ENCODE peak calls at places on chromosomes 6 and 20, in five cellular contexts. One of them, this sample, is unnamed.

GRCh38 chr6:30013296-30013922 is 47.7 kb upstream of the POLR1H start:
- DNase-seq in neural progenitor cell: peak
- DNase-seq in left lung: no peak
- DNase-seq in heart left ventricle: peak
- DNase-seq in upper lobe of right lung: no peak
- DNase-seq in this sample: no peak

GRCh38 chr6:4125933-4126864 is 9.2 kb downstream of the ECI2 start:
- DNase-seq in upper lobe of right lung: no peak
- DNase-seq in neural progenitor cell: no peak
- DNase-seq in left lung: no peak
- DNase-seq in heart left ventricle: no peak
- DNase-seq in this sample: no peak

GRCh38 chr20:49245921-49246740 is 26.9 kb downstream of the DDX27 start:
- DNase-seq in upper lobe of right lung: no peak
- DNase-seq in neural progenitor cell: peak
- DNase-seq in heart left ventricle: peak
- DNase-seq in left lung: no peak
- DNase-seq in this sample: no peak

GRCh38 chr6:134707342-134707982 is 242.4 kb downstream of the ALDH8A1 start:
- DNase-seq in upper lobe of right lung: no peak
- DNase-seq in left lung: no peak
- DNase-seq in heart left ventricle: no peak
- DNase-seq in neural progenitor cell: peak
- DNase-seq in this sample: no peak

GRCh38 chr20:42688576-42688975 is 501.1 kb downstream of the PTPRT start:
- DNase-seq in heart left ventricle: no peak
- DNase-seq in neural progenitor cell: peak
- DNase-seq in left lung: no peak
- DNase-seq in upper lobe of right lung: no peak
- DNase-seq in this sample: no peak

GRCh38 chr6:166936079-166936787 is 20.1 kb downstream of the RNASET2 start:
- DNase-seq in left lung: no peak
- DNase-seq in neural progenitor cell: no peak
- DNase-seq in heart left ventricle: no peak
- DNase-seq in upper lobe of right lung: no peak
- DNase-seq in this sample: no peak

GRCh38 chr6:5723905-5724691 is 282.6 kb downstream of the NRN1 start:
- DNase-seq in left lung: peak
- DNase-seq in upper lobe of right lung: peak
- DNase-seq in heart left ventricle: peak
- DNase-seq in neural progenitor cell: peak
- DNase-seq in this sample: peak

GRCh38 chr6:96542702-96543101 is 20.2 kb upstream of the FHL5 start:
- DNase-seq in heart left ventricle: no peak
- DNase-seq in neural progenitor cell: peak
- DNase-seq in left lung: no peak
- DNase-seq in upper lobe of right lung: no peak
- DNase-seq in this sample: no peak

GRCh38 chr6:35152067-35152707 is 11.0 kb upstream of the TCP11 start:
- DNase-seq in upper lobe of right lung: no peak
- DNase-seq in left lung: no peak
- DNase-seq in neural progenitor cell: no peak
- DNase-seq in heart left ventricle: no peak
- DNase-seq in this sample: no peak

GRCh38 chr20:4234128-4234527 is 218.8 kb upstream of the RNF24 start:
- DNase-seq in neural progenitor cell: no peak
- DNase-seq in upper lobe of right lung: no peak
- DNase-seq in heart left ventricle: no peak
- DNase-seq in left lung: no peak
- DNase-seq in this sample: no peak

GRCh38 chr6:160031442-160031841 is 62.6 kb downstream of the IGF2R start:
- DNase-seq in heart left ventricle: no peak
- DNase-seq in left lung: no peak
- DNase-seq in neural progenitor cell: no peak
- DNase-seq in upper lobe of right lung: no peak
- DNase-seq in this sample: no peak

GRCh38 chr20:1187605-1188171 is 2.9 kb upstream of the TMEM74B start:
- DNase-seq in left lung: no peak
- DNase-seq in heart left ventricle: no peak
- DNase-seq in neural progenitor cell: no peak
- DNase-seq in upper lobe of right lung: no peak
- DNase-seq in this sample: no peak

GRCh38 chr6:11595903-11596302 is 58.4 kb downstream of the TMEM170B start:
- DNase-seq in upper lobe of right lung: no peak
- DNase-seq in neural progenitor cell: peak
- DNase-seq in heart left ventricle: no peak
- DNase-seq in left lung: no peak
- DNase-seq in this sample: no peak

GRCh38 chr6:92114091-92114490 is 1305.3 kb downstream of the EPHA7 start:
- DNase-seq in heart left ventricle: no peak
- DNase-seq in neural progenitor cell: no peak
- DNase-seq in upper lobe of right lung: no peak
- DNase-seq in left lung: no peak
- DNase-seq in this sample: no peak

GRCh38 chr6:35731736-35732532 is 4.9 kb upstream of the ARMC12 start:
- DNase-seq in upper lobe of right lung: peak
- DNase-seq in left lung: peak
- DNase-seq in heart left ventricle: peak
- DNase-seq in neural progenitor cell: peak
- DNase-seq in this sample: peak

GRCh38 chr6:45488884-45489283 is 111.2 kb upstream of the SUPT3H start:
- DNase-seq in left lung: no peak
- DNase-seq in neural progenitor cell: no peak
- DNase-seq in heart left ventricle: no peak
- DNase-seq in upper lobe of right lung: no peak
- DNase-seq in this sample: no peak

GRCh38 chr6:41536884-41537347 is 9.3 kb upstream of the FOXP4 start:
- DNase-seq in neural progenitor cell: no peak
- DNase-seq in upper lobe of right lung: peak
- DNase-seq in heart left ventricle: no peak
- DNase-seq in left lung: peak
- DNase-seq in this sample: no peak

GRCh38 chr6:6479706-6480250 is 108.7 kb upstream of the LY86 start:
- DNase-seq in left lung: no peak
- DNase-seq in upper lobe of right lung: no peak
- DNase-seq in neural progenitor cell: no peak
- DNase-seq in heart left ventricle: no peak
- DNase-seq in this sample: no peak

GRCh38 chr6:109224994-109225393 is 129.7 kb downstream of the CEP57L1 start:
- DNase-seq in neural progenitor cell: no peak
- DNase-seq in heart left ventricle: no peak
- DNase-seq in upper lobe of right lung: no peak
- DNase-seq in left lung: no peak
- DNase-seq in this sample: no peak

GRCh38 chr6:168834188-168834587 is 393.2 kb downstream of the SMOC2 start:
- DNase-seq in heart left ventricle: no peak
- DNase-seq in left lung: no peak
- DNase-seq in neural progenitor cell: no peak
- DNase-seq in upper lobe of right lung: no peak
- DNase-seq in this sample: no peak

DNA sequence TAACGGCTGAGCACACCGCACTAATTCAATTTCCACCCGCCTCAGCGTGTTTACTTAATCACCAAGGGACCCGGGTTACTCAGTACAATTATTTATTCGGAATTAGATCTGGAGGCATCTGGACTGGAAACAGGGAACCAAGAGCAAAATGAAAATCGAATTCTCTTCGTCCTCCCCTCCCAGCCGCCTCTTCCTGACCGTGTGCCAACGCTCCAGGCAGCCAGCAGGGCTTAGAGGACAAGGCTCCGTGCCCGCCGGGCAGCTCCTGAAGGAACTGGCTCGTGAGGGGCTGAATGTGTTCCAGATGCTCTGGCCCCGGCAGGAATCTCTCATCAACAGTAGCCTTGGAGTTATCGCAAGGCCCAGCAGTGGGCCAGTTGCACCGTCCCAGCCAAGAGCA is 23.4 kb upstream of the CTNNBL1 start:
- DNase-seq in neural progenitor cell: peak
- DNase-seq in heart left ventricle: peak
- DNase-seq in upper lobe of right lung: no peak
- DNase-seq in left lung: no peak
- DNase-seq in this sample: no peak
- H3K4me3 ChIP-seq in neural progenitor cell: no peak
- H3K4me3 ChIP-seq in heart left ventricle: peak
- H3K4me3 ChIP-seq in upper lobe of right lung: peak
- H3K4me3 ChIP-seq in left lung: peak
- H3K4me3 ChIP-seq in this sample: peak

DNA sequence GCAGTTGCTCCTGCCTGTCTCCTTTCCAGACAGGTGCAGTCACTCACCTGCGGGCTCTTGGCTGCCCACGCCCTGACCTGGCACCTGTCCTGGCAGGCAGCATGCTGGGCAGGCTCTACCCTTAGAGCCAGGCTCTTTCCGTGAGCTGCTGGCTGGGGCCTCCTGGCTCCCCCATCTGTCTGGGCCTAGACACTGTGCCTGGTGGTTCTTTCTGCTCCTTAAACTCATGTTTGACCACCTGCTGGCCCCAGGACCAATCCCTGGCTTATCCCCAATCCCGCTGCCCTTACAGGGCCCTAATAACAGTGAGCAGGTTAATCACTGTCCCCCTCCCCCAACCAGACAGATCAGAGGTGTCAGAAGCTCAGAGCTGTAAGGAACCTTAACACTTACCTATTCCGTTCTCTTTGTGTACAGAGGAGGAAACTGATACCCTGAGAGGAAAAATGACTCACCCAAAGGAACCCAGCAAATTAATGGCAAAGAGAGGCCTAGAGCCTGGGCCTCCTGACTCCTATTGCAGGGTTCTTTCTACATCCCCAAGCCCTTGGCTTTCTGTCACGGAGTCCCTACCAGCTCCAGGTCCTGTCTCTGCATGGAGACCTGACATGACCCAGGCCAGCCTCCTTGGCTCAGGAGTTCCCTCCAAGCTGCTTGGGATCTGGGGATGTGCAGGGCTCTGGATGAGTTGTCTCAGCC is 54.7 kb downstream of the RAB44 start:
- DNase-seq in heart left ventricle: no peak
- DNase-seq in left lung: peak
- DNase-seq in upper lobe of right lung: no peak
- DNase-seq in neural progenitor cell: no peak
- DNase-seq in this sample: no peak
- H3K27ac ChIP-seq in heart left ventricle: no peak
- H3K27ac ChIP-seq in left lung: no peak
- H3K27ac ChIP-seq in upper lobe of right lung: no peak
- H3K27ac ChIP-seq in neural progenitor cell: no peak
- H3K27ac ChIP-seq in this sample: no peak

GRCh38 chr6:158708239-158708638 is 58.4 kb downstream of the SYTL3 start:
- DNase-seq in heart left ventricle: peak
- DNase-seq in left lung: no peak
- DNase-seq in upper lobe of right lung: no peak
- DNase-seq in neural progenitor cell: no peak
- DNase-seq in this sample: peak
- TF ChIP-seq CTCF in heart left ventricle: no peak
- TF ChIP-seq CTCF in left lung: no peak
- TF ChIP-seq CTCF in upper lobe of right lung: no peak
- TF ChIP-seq CTCF in neural progenitor cell: no peak
- TF ChIP-seq CTCF in this sample: no peak

GRCh38 chr6:40330301-40330721 is 256.9 kb downstream of the LRFN2 start:
- DNase-seq in neural progenitor cell: no peak
- DNase-seq in heart left ventricle: no peak
- DNase-seq in left lung: no peak
- DNase-seq in upper lobe of right lung: no peak
- DNase-seq in this sample: no peak
- H3K4me3 ChIP-seq in neural progenitor cell: no peak
- H3K4me3 ChIP-seq in heart left ventricle: no peak
- H3K4me3 ChIP-seq in left lung: no peak
- H3K4me3 ChIP-seq in upper lobe of right lung: no peak
- H3K4me3 ChIP-seq in this sample: no peak

DNA sequence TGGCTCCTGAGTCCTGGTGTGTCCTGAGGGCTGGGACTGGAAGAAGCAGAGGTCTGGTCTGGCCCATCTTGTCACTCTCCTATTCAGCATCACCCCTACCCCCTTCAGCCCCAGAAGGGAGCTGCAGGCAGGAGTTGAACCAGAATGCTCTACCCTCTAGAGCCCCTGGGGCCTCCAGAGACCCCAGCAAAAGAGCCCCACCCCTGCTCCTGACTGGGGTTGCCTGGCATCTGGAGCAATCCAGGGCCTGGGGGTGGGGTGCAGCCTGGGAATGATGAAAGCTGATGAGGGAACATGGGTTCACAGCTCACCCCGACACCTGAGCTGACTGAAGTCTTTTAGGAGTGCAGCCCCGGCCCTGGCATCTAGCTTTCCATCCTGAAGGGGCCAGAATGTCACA is 12.2 kb downstream of the FGD2 start:
- DNase-seq in neural progenitor cell: peak
- DNase-seq in upper lobe of right lung: no peak
- DNase-seq in heart left ventricle: no peak
- DNase-seq in left lung: no peak
- DNase-seq in this sample: no peak
- H3K27ac ChIP-seq in neural progenitor cell: no peak
- H3K27ac ChIP-seq in upper lobe of right lung: no peak
- H3K27ac ChIP-seq in heart left ventricle: no peak
- H3K27ac ChIP-seq in left lung: no peak
- H3K27ac ChIP-seq in this sample: peak

GRCh38 chr20:48187891-48188290 is 402.6 kb upstream of the SULF2 start:
- DNase-seq in left lung: no peak
- DNase-seq in heart left ventricle: no peak
- DNase-seq in neural progenitor cell: no peak
- DNase-seq in upper lobe of right lung: no peak
- DNase-seq in this sample: no peak

GRCh38 chr20:48186915-48187314 is 401.6 kb upstream of the SULF2 start:
- DNase-seq in heart left ventricle: no peak
- DNase-seq in neural progenitor cell: peak
- DNase-seq in left lung: no peak
- DNase-seq in upper lobe of right lung: no peak
- DNase-seq in this sample: no peak

GRCh38 chr20:48191200-48191599 is 405.9 kb upstream of the SULF2 start:
- DNase-seq in neural progenitor cell: no peak
- DNase-seq in left lung: no peak
- DNase-seq in heart left ventricle: no peak
- DNase-seq in upper lobe of right lung: no peak
- DNase-seq in this sample: no peak

GRCh38 chr20:48190757-48191156 is 405.5 kb upstream of the SULF2 start:
- DNase-seq in left lung: no peak
- DNase-seq in heart left ventricle: no peak
- DNase-seq in neural progenitor cell: peak
- DNase-seq in upper lobe of right lung: no peak
- DNase-seq in this sample: no peak

GRCh38 chr20:48189177-48189576 is 403.9 kb upstream of the SULF2 start:
- DNase-seq in left lung: no peak
- DNase-seq in upper lobe of right lung: no peak
- DNase-seq in neural progenitor cell: peak
- DNase-seq in heart left ventricle: no peak
- DNase-seq in this sample: no peak
- TF ChIP-seq CTCF in left lung: no peak
- TF ChIP-seq CTCF in upper lobe of right lung: no peak
- TF ChIP-seq CTCF in neural progenitor cell: peak
- TF ChIP-seq CTCF in heart left ventricle: peak
- TF ChIP-seq CTCF in this sample: no peak

This sample was measured in coronary artery.